ENCODE peak calls at places on chromosome 1, in four cellular contexts. E, R, G and H are unnamed samples.

GRCh38 chr1:153293480-153293775 is 19.3 kb downstream of the PGLYRP3 start:
- DNase-seq in E (no peak), R (no peak), G (no peak), H (no peak)

GRCh38 chr1:26471498-26472329 is 526 bp upstream of the HMGN2 start:
- DNase-seq in E (peak), R (peak), G (no peak), H (peak)

GRCh38 chr1:5711079-5711478 is 281.1 kb downstream of the NPHP4 start:
- DNase-seq in E (no peak), R (no peak), G (no peak), H (no peak)

GRCh38 chr1:200751717-200752116 is 13.0 kb downstream of the CAMSAP2 start:
- DNase-seq in E (no peak), R (no peak), G (no peak), H (no peak)

GRCh38 chr1:26168410-26169167 is at the start of gene C1orf232:
- DNase-seq in E (no peak), R (no peak), G (no peak), H (no peak)

GRCh38 chr1:209021622-209022021 is 561.9 kb upstream of the CAMK1G start:
- DNase-seq in E (no peak), R (no peak), G (no peak), H (no peak)

GRCh38 chr1:172269644-172270043 is 150.8 kb upstream of the C1orf105 start:
- DNase-seq in E (no peak), R (peak), G (no peak), H (no peak)

GRCh38 chr1:24894002-24894401 is 36.1 kb downstream of the RUNX3 start:
- DNase-seq in E (no peak), R (no peak), G (no peak), H (no peak)

GRCh38 chr1:41919764-41920397 is 1.2 kb upstream of the HIVEP3 start:
- DNase-seq in E (peak), R (peak), G (peak), H (peak)

GRCh38 chr1:246291141-246291540 is 215.9 kb downstream of the SMYD3 start:
- DNase-seq in E (no peak), R (no peak), G (no peak), H (no peak)

GRCh38 chr1:168443899-168444298 is 99.9 kb downstream of the XCL2 start:
- DNase-seq in E (no peak), R (no peak), G (no peak), H (no peak)